ENCODE peak calls at places on chromosomes 5 and 9, in five cellular contexts. One of them, this sample, is unnamed.

GRCh38 chr5:41748631-41749030 is 121.6 kb downstream of the OXCT1 start:
- DNase-seq in SK-N-SH: no peak
- DNase-seq in H1: no peak
- DNase-seq in K562: no peak
- DNase-seq in HepG2: no peak
- DNase-seq in this sample: peak; percentile 77

GRCh38 chr9:2742214-2742613 is 24.9 kb downstream of the KCNV2 start:
- DNase-seq in SK-N-SH: no peak
- DNase-seq in H1: no peak
- DNase-seq in K562: no peak
- DNase-seq in HepG2: no peak
- DNase-seq in this sample: no peak

GRCh38 chr5:131209506-131210191 is 38.9 kb downstream of the LYRM7 start:
- DNase-seq in SK-N-SH: no peak
- DNase-seq in H1: no peak
- DNase-seq in K562: no peak
- DNase-seq in HepG2: no peak
- DNase-seq in this sample: peak; percentile 94

GRCh38 chr9:126058631-126059030 is 268.0 kb upstream of the MVB12B start:
- DNase-seq in SK-N-SH: peak; percentile 80
- DNase-seq in H1: no peak
- DNase-seq in K562: no peak
- DNase-seq in HepG2: no peak
- DNase-seq in this sample: no peak

GRCh38 chr9:112180387-112180881 is 5.3 kb upstream of the SUSD1 start:
- DNase-seq in SK-N-SH: no peak
- DNase-seq in H1: no peak
- DNase-seq in K562: peak; percentile 72
- DNase-seq in HepG2: peak; percentile 86
- DNase-seq in this sample: no peak

GRCh38 chr5:5341531-5342292 is 80.8 kb upstream of the ICE1 start:
- DNase-seq in SK-N-SH: no peak
- DNase-seq in H1: no peak
- DNase-seq in K562: no peak
- DNase-seq in HepG2: no peak
- DNase-seq in this sample: no peak

GRCh38 chr5:100872409-100873190 is 30.5 kb downstream of the ST8SIA4 start:
- DNase-seq in SK-N-SH: no peak
- DNase-seq in H1: no peak
- DNase-seq in K562: no peak
- DNase-seq in HepG2: no peak
- DNase-seq in this sample: no peak

GRCh38 chr5:142426129-142426641 is 101.4 kb upstream of the SPRY4 start:
- DNase-seq in SK-N-SH: no peak
- DNase-seq in H1: no peak
- DNase-seq in K562: no peak
- DNase-seq in HepG2: no peak
- DNase-seq in this sample: no peak

GRCh38 chr5:170353011-170353890 is 35.9 kb downstream of the KCNMB1 start:
- DNase-seq in SK-N-SH: peak; percentile 72
- DNase-seq in H1: peak; percentile 56
- DNase-seq in K562: no peak
- DNase-seq in HepG2: no peak
- DNase-seq in this sample: no peak
- H3K4me3 ChIP-seq in SK-N-SH: no peak overlapping the region
- H3K4me3 ChIP-seq in H1: no peak overlapping the region
- H3K4me3 ChIP-seq in K562: no peak overlapping the region
- H3K4me3 ChIP-seq in HepG2: no peak overlapping the region
- H3K4me3 ChIP-seq in this sample: no peak overlapping the region

GRCh38 chr5:69293882-69294281 is 38.7 kb downstream of the CCDC125 start:
- DNase-seq in SK-N-SH: no peak
- DNase-seq in H1: no peak
- DNase-seq in K562: no peak
- DNase-seq in HepG2: peak; percentile 58
- DNase-seq in this sample: no peak
- TF ChIP-seq TAF1 in SK-N-SH: no peak
- TF ChIP-seq TAF1 in H1: no peak
- TF ChIP-seq TAF1 in K562: no peak
- TF ChIP-seq TAF1 in HepG2: no peak
- TF ChIP-seq TAF1 in this sample: no peak

GRCh38 chr9:92425578-92425977 is 1.3 kb upstream of the OMD start:
- DNase-seq in SK-N-SH: no peak
- DNase-seq in H1: no peak
- DNase-seq in K562: no peak
- DNase-seq in HepG2: no peak
- DNase-seq in this sample: no peak

GRCh38 chr9:92424340-92424739 is at the start of gene OMD:
- DNase-seq in SK-N-SH: no peak
- DNase-seq in H1: no peak
- DNase-seq in K562: no peak
- DNase-seq in HepG2: no peak
- DNase-seq in this sample: no peak

GRCh38 chr9:92426501-92426900 is 2.2 kb upstream of the OMD start:
- DNase-seq in SK-N-SH: no peak
- DNase-seq in H1: no peak
- DNase-seq in K562: no peak
- DNase-seq in HepG2: no peak
- DNase-seq in this sample: no peak

GRCh38 chr9:92422611-92423010 is 1.7 kb downstream of the OMD start:
- DNase-seq in SK-N-SH: no peak
- DNase-seq in H1: no peak
- DNase-seq in K562: no peak
- DNase-seq in HepG2: no peak
- DNase-seq in this sample: no peak
- H3K4me3 ChIP-seq in SK-N-SH: no peak overlapping the region
- H3K4me3 ChIP-seq in H1: no peak overlapping the region
- H3K4me3 ChIP-seq in K562: no peak overlapping the region
- H3K4me3 ChIP-seq in HepG2: no peak overlapping the region
- H3K4me3 ChIP-seq in this sample: no peak overlapping the region

DNA sequence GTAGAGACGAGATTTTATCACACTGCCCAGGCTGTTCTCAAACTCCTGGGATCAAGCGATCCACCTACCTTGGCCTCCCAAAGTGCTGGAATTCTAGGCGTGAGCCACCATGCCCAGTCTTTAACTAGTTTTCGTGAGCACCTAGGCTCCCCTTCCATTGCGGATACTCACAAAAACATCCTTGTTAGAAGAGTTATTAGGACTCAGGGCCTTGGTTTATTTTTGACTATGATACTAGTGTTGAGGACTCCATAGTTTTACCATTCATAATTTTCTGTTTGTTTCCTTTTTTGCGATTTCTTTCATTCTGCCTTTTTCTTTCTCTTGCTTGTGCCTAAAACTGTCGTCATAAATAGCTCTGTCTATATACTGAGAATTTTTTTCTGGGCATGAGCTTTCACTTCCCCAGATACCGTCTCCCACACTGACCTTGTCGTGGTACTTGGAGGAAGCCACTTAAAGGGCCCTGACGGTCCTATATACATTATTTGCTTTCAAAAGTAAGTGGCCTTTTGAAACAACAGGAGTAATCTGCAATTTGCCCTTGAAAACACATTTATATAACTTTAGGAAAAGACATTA is 5.2 kb downstream of the F2R start:
- DNase-seq in SK-N-SH: no peak
- DNase-seq in H1: no peak
- DNase-seq in K562: no peak
- DNase-seq in HepG2: no peak
- DNase-seq in this sample: no peak
- TF ChIP-seq TAF1 in SK-N-SH: no peak
- TF ChIP-seq TAF1 in H1: no peak
- TF ChIP-seq TAF1 in K562: no peak
- TF ChIP-seq TAF1 in HepG2: no peak
- TF ChIP-seq TAF1 in this sample: no peak

GRCh38 chr5:132655821-132656773 is 1.9 kb upstream of the IL13 start:
- DNase-seq in SK-N-SH: peak; percentile 84
- DNase-seq in H1: peak; percentile 72
- DNase-seq in K562: no peak
- DNase-seq in HepG2: no peak
- DNase-seq in this sample: no peak
- H3K4me3 ChIP-seq in SK-N-SH: peak overlapping the region; percentile 41
- H3K4me3 ChIP-seq in H1: peak overlapping the region; percentile 57
- H3K4me3 ChIP-seq in K562: no peak overlapping the region
- H3K4me3 ChIP-seq in HepG2: no peak overlapping the region
- H3K4me3 ChIP-seq in this sample: peak overlapping the region; percentile 47

DNA sequence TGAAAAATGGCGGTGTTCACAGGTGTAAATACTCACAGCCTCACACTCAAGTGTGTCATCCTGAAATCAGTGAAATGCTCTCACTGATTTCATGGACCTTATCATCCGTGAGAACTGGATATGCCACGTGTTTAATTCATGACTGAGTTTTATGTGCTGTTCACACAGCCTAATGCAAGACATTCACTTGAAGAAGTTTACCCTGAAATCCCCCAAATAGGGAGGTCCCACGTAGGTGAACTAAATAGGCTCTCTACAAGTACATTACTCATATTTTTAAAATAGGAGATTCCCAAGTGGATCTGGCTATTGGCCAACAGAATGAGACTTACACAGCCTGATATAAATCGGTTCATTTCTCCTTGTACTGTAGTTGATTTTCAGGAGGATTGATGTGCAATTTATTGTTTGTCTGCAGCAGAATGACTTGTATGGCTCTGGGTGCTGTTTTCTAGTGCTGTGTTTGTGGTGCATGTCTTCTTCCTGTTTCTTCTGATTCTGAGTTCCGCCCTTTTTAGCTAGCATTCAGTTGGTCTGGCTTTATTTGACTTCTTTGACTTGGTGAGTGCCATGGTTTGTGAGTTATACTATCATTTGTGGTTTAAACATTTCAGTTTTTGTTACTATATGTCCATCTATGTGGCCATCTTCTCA is 25.1 kb downstream of the TRIO start:
- DNase-seq in SK-N-SH: no peak
- DNase-seq in H1: no peak
- DNase-seq in K562: no peak
- DNase-seq in HepG2: no peak
- DNase-seq in this sample: no peak
- TF ChIP-seq TAF1 in SK-N-SH: no peak
- TF ChIP-seq TAF1 in H1: no peak
- TF ChIP-seq TAF1 in K562: no peak
- TF ChIP-seq TAF1 in HepG2: no peak
- TF ChIP-seq TAF1 in this sample: no peak

DNA sequence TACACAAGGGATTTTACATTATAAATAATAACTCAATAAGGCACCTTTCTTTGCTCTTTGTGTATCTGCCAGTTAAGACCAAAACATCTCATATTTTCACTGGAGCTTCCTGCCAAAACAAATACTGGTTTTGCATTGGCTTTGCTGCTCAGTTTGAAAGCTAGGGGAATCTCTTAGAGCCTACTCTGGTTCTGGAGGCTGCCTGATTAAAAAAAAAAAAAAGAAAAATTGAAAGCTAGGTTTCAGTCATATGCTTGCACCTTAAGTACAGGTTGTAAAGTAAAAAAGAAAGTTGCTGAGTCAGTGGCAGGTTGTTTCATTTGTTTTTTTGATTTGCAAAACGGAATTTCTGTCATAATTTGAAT is 2.3 kb downstream of the DENND4C start:
- DNase-seq in SK-N-SH: peak; percentile 21
- DNase-seq in H1: no peak
- DNase-seq in K562: no peak
- DNase-seq in HepG2: no peak
- DNase-seq in this sample: peak; percentile 46
- H3K4me3 ChIP-seq in SK-N-SH: peak overlapping the region; percentile 79
- H3K4me3 ChIP-seq in H1: peak overlapping the region; percentile 89
- H3K4me3 ChIP-seq in K562: peak overlapping the region; percentile 92
- H3K4me3 ChIP-seq in HepG2: peak overlapping the region; percentile 88
- H3K4me3 ChIP-seq in this sample: peak overlapping the region; percentile 79

DNA sequence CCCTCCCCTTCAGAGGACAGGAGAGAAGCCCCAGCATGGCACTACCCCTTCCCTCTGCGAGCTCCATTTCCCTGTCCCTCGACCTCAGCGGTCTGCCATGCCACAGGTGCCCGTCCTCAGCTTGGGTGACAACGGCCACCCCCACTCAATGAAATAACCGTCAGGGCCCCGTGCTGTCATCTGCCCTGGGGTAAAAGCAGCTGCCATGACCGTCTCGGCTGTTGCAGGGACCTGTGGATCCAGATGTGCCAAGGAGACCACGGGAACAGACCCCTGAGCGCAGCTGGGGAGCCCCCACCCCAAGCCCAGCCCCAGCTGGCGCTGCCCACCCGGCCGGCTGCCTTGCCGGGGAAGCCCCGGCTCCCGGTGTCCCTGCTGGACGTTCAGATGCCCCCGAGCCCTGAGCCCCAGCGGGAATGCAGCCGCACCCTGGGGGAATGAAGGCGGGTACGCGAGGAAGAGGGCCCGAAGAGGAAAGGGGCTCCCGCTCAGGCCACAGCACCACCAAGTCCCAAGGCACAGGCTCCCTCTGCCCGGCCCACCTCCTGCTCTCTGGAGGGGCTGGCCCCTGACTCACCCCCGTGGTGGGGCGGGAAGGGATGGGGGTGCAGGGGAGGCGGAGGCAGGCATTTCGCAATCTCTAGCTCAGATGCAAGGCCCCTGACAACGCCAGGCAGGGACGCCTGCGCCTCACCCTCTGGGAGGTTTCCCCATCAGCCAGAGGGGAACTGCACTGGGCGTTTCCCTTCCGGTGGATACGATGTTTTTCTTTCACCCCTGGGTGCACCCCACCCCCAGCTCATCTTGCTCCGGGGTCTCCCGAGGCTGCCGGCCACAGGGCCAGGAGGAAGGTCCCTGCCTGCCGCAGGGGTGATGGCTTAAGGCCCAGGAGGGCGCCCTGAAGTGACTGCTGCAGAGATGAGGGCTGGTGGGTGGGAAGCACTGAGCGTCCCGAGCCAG is 49.2 kb downstream of the NACC2 start:
- DNase-seq in SK-N-SH: no peak
- DNase-seq in H1: no peak
- DNase-seq in K562: no peak
- DNase-seq in HepG2: no peak
- DNase-seq in this sample: no peak
- TF ChIP-seq TAF1 in SK-N-SH: no peak
- TF ChIP-seq TAF1 in H1: no peak
- TF ChIP-seq TAF1 in K562: no peak
- TF ChIP-seq TAF1 in HepG2: no peak
- TF ChIP-seq TAF1 in this sample: no peak